ENCODE peak calls at places on chromosomes 5 and 9, in nine cellular contexts. O is kidney, B is right atrium auricular region, U is H9, N is hepatocyte, Z is Peyer's patch, F is HepG2, C is HCT116, J is IMR-90. P is an unnamed sample.

GRCh38 chr5:178483620-178484019 is 106.6 kb downstream of the COL23A1 start:
- DNase-seq in O (no peak), B (no peak), U (no peak), N (no peak), Z (no peak), F (no peak), C (no peak), J (no peak), P (no peak)

GRCh38 chr9:91241909-91242308 is 119.8 kb downstream of the AUH start:
- DNase-seq in O (no peak), B (no peak), U (no peak), N (no peak), Z (no peak), F (no peak), C (no peak), J (peak), P (no peak)

GRCh38 chr5:81207009-81207408 is 26.1 kb upstream of the CKMT2 start:
- DNase-seq in O (no peak), B (no peak), U (peak), N (peak), Z (no peak), F (no peak), C (no peak), J (peak), P (no peak)

GRCh38 chr5:65418661-65419060 is 63.1 kb downstream of the ADAMTS6 start:
- DNase-seq in O (no peak), B (no peak), U (no peak), N (no peak), Z (no peak), F (no peak), C (no peak), J (peak), P (no peak)

GRCh38 chr5:137336161-137336560 is 163.0 kb downstream of the SPOCK1 start:
- DNase-seq in O (no peak), B (no peak), U (no peak), N (no peak), Z (no peak), F (no peak), C (no peak), J (no peak), P (no peak)

GRCh38 chr5:144844086-144844485 is 673.4 kb downstream of the KCTD16 start:
- DNase-seq in O (no peak), B (no peak), U (no peak), N (no peak), Z (no peak), F (no peak), C (no peak), J (no peak), P (no peak)

GRCh38 chr5:81425569-81425968 is 31.6 kb upstream of the ACOT12 start:
- DNase-seq in O (no peak), B (no peak), U (no peak), N (peak), Z (no peak), F (peak), C (peak), J (peak), P (no peak)

GRCh38 chr9:85942913-85943729 is 2.2 kb downstream of the NAA35 start:
- DNase-seq in O (no peak), B (no peak), U (no peak), N (no peak), Z (no peak), F (no peak), C (no peak), J (no peak), P (no peak)

GRCh38 chr9:19732570-19732969 is 56.3 kb downstream of the SLC24A2 start:
- DNase-seq in O (no peak), B (no peak), U (no peak), N (no peak), Z (no peak), F (no peak), C (no peak), J (no peak), P (no peak)

GRCh38 chr9:127162046-127162445 is 39.6 kb upstream of the ANGPTL2 start:
- DNase-seq in O (peak), B (no peak), U (no peak), N (no peak), Z (no peak), F (no peak), C (no peak), J (peak), P (no peak)

GRCh38 chr9:69499401-69499800 is 172.8 kb downstream of the APBA1 start:
- DNase-seq in O (no peak), B (no peak), U (no peak), N (no peak), Z (no peak), F (no peak), C (no peak), J (no peak), P (no peak)

GRCh38 chr9:81145331-81145963 is 543.9 kb downstream of the TLE1 start:
- DNase-seq in O (no peak), B (no peak), U (no peak), N (no peak), Z (no peak), F (no peak), C (no peak), J (peak), P (no peak)

GRCh38 chr5:135600141-135600570 is 21.4 kb upstream of the CXCL14 start:
- DNase-seq in O (no peak), B (no peak), U (no peak), N (no peak), Z (no peak), F (no peak), C (no peak), J (no peak), P (no peak)

GRCh38 chr5:54460181-54460919 is 4.9 kb downstream of the HSPB3 start:
- DNase-seq in O (no peak), B (no peak), U (no peak), N (no peak), Z (no peak), F (no peak), C (no peak), J (peak), P (no peak)

GRCh38 chr5:149563461-149563860 is 12.2 kb upstream of the CSNK1A1 start:
- DNase-seq in O (no peak), B (no peak), U (no peak), N (no peak), Z (no peak), F (no peak), C (no peak), J (peak), P (no peak)

GRCh38 chr9:90517103-90517502 is 125.5 kb downstream of the DIRAS2 start:
- DNase-seq in O (no peak), B (no peak), U (no peak), N (peak), Z (no peak), F (no peak), C (no peak), J (no peak), P (no peak)

GRCh38 chr5:133247145-133247709 is 195.4 kb downstream of the HSPA4 start:
- DNase-seq in O (no peak), B (no peak), U (no peak), N (no peak), Z (no peak), F (no peak), C (no peak), J (no peak), P (no peak)

GRCh38 chr5:79186021-79186420 is 49.9 kb upstream of the JMY start:
- DNase-seq in O (no peak), B (no peak), U (no peak), N (no peak), Z (no peak), F (no peak), C (no peak), J (no peak), P (no peak)

GRCh38 chr9:99054581-99054980 is 50.3 kb upstream of the TGFBR1 start:
- DNase-seq in O (no peak), B (no peak), U (no peak), N (no peak), Z (no peak), F (no peak), C (no peak), J (no peak), P (no peak)

GRCh38 chr9:136544549-136545064 is 1.2 kb downstream of the NOTCH1 start:
- DNase-seq in O (no peak), B (no peak), U (no peak), N (peak), Z (peak), F (no peak), C (no peak), J (no peak), P (peak)

GRCh38 chr5:84364043-84364442 is 20.6 kb downstream of the EDIL3 start:
- DNase-seq in O (no peak), B (no peak), U (no peak), N (no peak), Z (no peak), F (no peak), C (no peak), J (no peak), P (no peak)

GRCh38 chr5:12795333-12795663 is 891.1 kb upstream of the CTNND2 start:
- DNase-seq in O (peak), B (no peak), U (no peak), N (no peak), Z (no peak), F (no peak), C (no peak), J (no peak), P (no peak)

GRCh38 chr9:99647617-99648016 is 174.1 kb upstream of the NR4A3 start:
- DNase-seq in O (no peak), B (no peak), U (no peak), N (no peak), Z (no peak), F (no peak), C (no peak), J (no peak), P (no peak)

GRCh38 chr9:96021616-96022444 is 146.3 kb downstream of the ERCC6L2 start:
- DNase-seq in O (peak), B (no peak), U (no peak), N (no peak), Z (peak), F (no peak), C (no peak), J (no peak), P (no peak)

GRCh38 chr5:65674749-65675148 is 47.2 kb downstream of the SGTB start:
- DNase-seq in O (no peak), B (no peak), U (no peak), N (no peak), Z (no peak), F (no peak), C (no peak), J (peak), P (no peak)

GRCh38 chr5:74866653-74867162 is 521 bp upstream of the FAM169A start:
- DNase-seq in O (no peak), B (no peak), U (peak), N (peak), Z (no peak), F (peak), C (no peak), J (no peak), P (peak)

GRCh38 chr5:74863726-74864125 is 2.5 kb downstream of the FAM169A start:
- DNase-seq in O (no peak), B (no peak), U (no peak), N (no peak), Z (no peak), F (no peak), C (no peak), J (no peak), P (no peak)

GRCh38 chr5:74865293-74865798 is 841 bp downstream of the FAM169A start:
- DNase-seq in O (no peak), B (no peak), U (no peak), N (peak), Z (no peak), F (no peak), C (no peak), J (no peak), P (peak)

GRCh38 chr5:74864823-74865222 is 1.4 kb downstream of the FAM169A start:
- DNase-seq in O (no peak), B (no peak), U (no peak), N (peak), Z (no peak), F (peak), C (no peak), J (no peak), P (no peak)

DNA sequence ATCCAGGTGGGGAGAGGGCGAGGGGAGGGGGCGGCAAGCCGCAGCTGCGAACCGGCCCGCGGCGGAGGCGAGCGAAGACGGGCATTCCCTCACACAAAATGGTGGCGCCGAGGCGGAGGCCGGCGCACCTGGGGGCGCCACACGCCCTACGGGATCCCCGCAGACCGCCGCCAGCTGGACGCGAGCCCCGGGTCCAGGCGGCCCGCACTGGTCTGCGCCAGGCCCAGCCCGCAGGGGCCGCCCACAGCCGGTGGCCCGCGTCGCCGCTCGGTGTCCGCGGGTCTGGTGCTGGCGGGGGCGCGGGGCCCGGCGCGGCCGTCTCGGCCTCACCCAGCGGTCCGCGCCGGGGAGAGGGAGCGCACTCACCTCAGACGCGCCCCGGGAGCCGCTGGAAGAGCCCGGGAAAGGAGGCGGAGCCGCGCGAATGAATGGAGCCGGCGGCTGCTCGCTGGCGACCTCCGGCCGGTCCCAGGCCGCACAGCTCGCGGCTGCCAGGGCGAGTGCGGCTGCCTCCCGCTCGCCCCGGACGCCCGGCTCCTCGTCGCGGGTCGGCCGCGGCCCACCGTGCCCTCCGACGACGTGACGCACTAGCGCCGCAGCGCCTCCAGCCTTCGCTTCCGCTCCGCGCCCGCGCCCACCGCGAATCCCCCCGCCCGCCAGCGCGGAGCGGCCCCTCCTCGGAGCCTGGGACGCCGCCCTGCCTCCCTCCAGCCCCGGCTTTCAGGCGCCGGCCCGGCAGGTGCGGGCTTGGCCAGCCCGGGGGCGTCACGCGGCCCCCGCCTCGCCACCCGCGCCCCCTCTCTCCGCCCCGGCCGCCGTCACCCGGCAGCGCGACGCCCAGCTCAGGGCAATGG is at the start of gene FAM169A:
- DNase-seq in O (peak), B (no peak), U (peak), N (peak), Z (peak), F (no peak), C (no peak), J (peak), P (peak)
- H3K27ac ChIP-seq in O (peak), B (peak), U (peak), N (peak), Z (peak), F (peak), C (peak), J (no peak), P (no peak)

GRCh38 chr9:76757274-76757673 is 7.0 kb upstream of the PCA3 start:
- DNase-seq in O (no peak), B (no peak), U (no peak), N (no peak), Z (no peak), F (no peak), C (no peak), J (no peak), P (no peak)

GRCh38 chr9:76761448-76761847 is 2.8 kb upstream of the PCA3 start:
- DNase-seq in O (no peak), B (no peak), U (no peak), N (no peak), Z (no peak), F (no peak), C (no peak), J (peak), P (no peak)

GRCh38 chr9:76759726-76760125 is 4.5 kb upstream of the PCA3 start:
- DNase-seq in O (no peak), B (no peak), U (no peak), N (no peak), Z (peak), F (no peak), C (no peak), J (no peak), P (peak)

GRCh38 chr9:76758476-76758875 is 5.8 kb upstream of the PCA3 start:
- DNase-seq in O (no peak), B (no peak), U (no peak), N (no peak), Z (no peak), F (no peak), C (no peak), J (no peak), P (no peak)

DNA sequence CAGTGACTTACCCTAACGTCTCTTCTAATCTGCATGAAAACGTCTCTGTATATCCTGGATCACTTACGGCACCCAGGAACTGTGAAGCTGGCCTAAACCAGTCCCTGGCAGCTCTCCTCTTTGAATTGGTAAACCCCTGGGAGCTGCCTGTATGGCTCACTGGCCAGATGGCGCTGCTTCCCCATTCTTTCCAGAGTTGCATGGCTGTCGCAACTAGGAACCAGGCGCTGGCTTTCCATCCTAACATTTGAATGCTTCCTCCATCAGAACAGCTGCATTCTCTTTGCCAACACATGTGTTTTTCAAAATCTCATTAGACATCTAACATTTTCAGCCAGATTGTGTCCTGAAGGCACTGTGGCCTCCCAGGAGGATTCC is 8.0 kb upstream of the PCA3 start:
- DNase-seq in O (peak), B (no peak), U (peak), N (peak), Z (peak), F (peak), C (no peak), J (peak), P (peak)
- TF ChIP-seq CTCF in O (no peak), B (no peak), U (peak), N (peak), Z (no peak), F (peak), C (peak), J (peak), P (no peak)

DNA sequence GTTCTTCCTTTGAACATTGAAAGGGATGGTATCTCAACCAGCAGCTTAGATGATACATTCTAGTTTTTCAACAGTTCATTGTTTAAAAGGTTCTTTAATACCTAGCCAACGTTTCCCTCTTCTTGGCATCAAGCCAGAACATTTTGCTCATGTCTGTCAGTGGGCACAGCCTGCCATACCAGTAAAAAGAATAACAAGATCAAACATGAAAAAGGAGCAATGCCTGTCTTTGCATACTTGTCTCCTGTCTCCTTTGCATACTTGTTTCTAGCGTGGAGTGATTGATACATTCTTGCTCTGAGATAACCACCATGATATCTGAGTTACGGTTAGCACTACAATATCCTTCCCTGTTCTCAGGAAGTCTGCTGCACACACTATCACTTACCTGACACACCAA is 248.6 kb upstream of the DAPK1 start:
- DNase-seq in O (no peak), B (no peak), U (no peak), N (no peak), Z (no peak), F (no peak), C (no peak), J (no peak), P (no peak)
- H3K27ac ChIP-seq in O (no peak), B (no peak), U (no peak), N (no peak), Z (no peak), F (no peak), C (no peak), J (no peak), P (no peak)

DNA sequence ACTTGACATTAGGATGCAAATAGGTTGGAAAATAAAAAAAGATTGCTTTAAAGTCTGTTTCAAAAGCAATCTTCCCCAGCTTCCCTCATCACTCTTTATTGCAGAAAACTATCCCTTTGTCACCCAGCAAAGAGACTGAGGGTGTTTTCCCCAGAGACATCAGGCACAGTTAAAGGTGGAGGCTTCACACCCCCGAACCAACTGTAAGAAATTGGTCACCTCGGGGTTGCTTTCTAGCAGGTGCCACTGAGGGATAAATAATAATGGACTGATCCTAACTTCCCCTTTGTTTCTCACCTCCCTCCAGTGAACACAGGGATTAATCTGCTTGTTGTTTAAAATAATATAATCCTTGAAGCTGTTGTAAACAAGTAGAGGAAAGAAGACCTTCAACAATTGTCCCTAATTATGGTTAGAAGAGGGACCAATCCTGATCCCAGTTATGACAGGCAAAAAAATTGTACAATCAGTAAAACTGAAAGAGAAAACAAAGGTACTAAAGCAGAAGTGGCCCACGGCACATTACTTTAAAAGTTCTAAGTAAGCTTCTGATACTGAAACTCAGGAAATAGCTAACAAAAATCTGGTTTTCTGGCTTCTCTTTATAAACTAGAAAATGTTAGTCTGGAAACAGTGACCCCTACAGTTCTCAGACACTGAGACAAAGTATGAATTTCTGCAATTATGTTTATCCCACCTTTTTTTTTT is 6.6 kb upstream of the PCSK1 start:
- DNase-seq in O (no peak), B (no peak), U (no peak), N (no peak), Z (no peak), F (no peak), C (no peak), J (no peak), P (no peak)
- TF ChIP-seq CTCF in O (no peak), B (no peak), U (no peak), N (no peak), Z (no peak), F (no peak), C (peak), J (peak), P (no peak)

GRCh38 chr5:59276886-59277514 is 616.5 kb downstream of the PDE4D start:
- DNase-seq in O (no peak), B (no peak), U (no peak), N (no peak), Z (no peak), F (no peak), C (no peak), J (no peak), P (no peak)

GRCh38 chr5:59275537-59276276 is 617.8 kb downstream of the PDE4D start:
- DNase-seq in O (no peak), B (peak), U (peak), N (peak), Z (no peak), F (no peak), C (no peak), J (peak), P (peak)

GRCh38 chr5:59276277-59276647 is 617.3 kb downstream of the PDE4D start:
- DNase-seq in O (no peak), B (no peak), U (no peak), N (no peak), Z (no peak), F (no peak), C (no peak), J (no peak), P (no peak)

GRCh38 chr5:59275170-59275536 is 618.4 kb downstream of the PDE4D start:
- DNase-seq in O (no peak), B (no peak), U (no peak), N (no peak), Z (no peak), F (no peak), C (no peak), J (no peak), P (no peak)

GRCh38 chr5:59279979-59280378 is 613.5 kb downstream of the PDE4D start:
- DNase-seq in O (no peak), B (no peak), U (no peak), N (no peak), Z (no peak), F (no peak), C (no peak), J (no peak), P (no peak)
- H3K27ac ChIP-seq in O (no peak), B (no peak), U (no peak), N (no peak), Z (no peak), F (no peak), C (no peak), J (no peak), P (no peak)